ENCODE peak calls at places on chromosomes 11 and 22, in five cellular contexts. N is A549, D is GM12878, R is HepG2, U is K562. A is an unnamed sample.

GRCh38 chr22:37258810-37259472 is 14.9 kb upstream of the RAC2 start:
- DNase-seq in N (no peak), D (no peak), R (no peak), U (peak), A (no peak)

GRCh38 chr11:10823152-10823579 is 14.4 kb upstream of the EIF4G2 start:
- DNase-seq in N (no peak), D (peak), R (no peak), U (peak), A (no peak)

GRCh38 chr11:83918471-83918870 is 632.3 kb upstream of the CCDC90B start:
- DNase-seq in N (no peak), D (no peak), R (no peak), U (no peak), A (no peak)

GRCh38 chr11:105132716-105133511 is 6.7 kb downstream of the CARD18 start:
- DNase-seq in N (peak), D (no peak), R (peak), U (no peak), A (no peak)

GRCh38 chr22:42613869-42614268 is 814 bp downstream of the POLDIP3 start:
- DNase-seq in N (no peak), D (no peak), R (no peak), U (peak), A (peak)

GRCh38 chr22:46063861-46064235 is 86.5 kb upstream of the PPARA start:
- DNase-seq in N (no peak), D (no peak), R (no peak), U (no peak), A (no peak)

GRCh38 chr22:38953577-38954413 is 3.6 kb upstream of the APOBEC3A start:
- DNase-seq in N (peak), D (peak), R (no peak), U (no peak), A (peak)

GRCh38 chr11:119509277-119509841 is 86.4 kb upstream of the THY1 start:
- DNase-seq in N (no peak), D (no peak), R (no peak), U (no peak), A (peak)

GRCh38 chr11:10913996-10914514 is 56.2 kb upstream of the ZBED5 start:
- DNase-seq in N (no peak), D (no peak), R (no peak), U (no peak), A (no peak)

GRCh38 chr11:71305451-71306125 is 53.2 kb upstream of the SHANK2 start:
- DNase-seq in N (no peak), D (no peak), R (no peak), U (no peak), A (no peak)

GRCh38 chr11:32374261-32374711 is 61.1 kb downstream of the WT1 start:
- DNase-seq in N (peak), D (peak), R (peak), U (peak), A (peak)

GRCh38 chr11:86069408-86070086 is 663 bp upstream of the PICALM start:
- DNase-seq in N (peak), D (peak), R (peak), U (peak), A (peak)

GRCh38 chr22:17130199-17130598 is 9.0 kb upstream of the TMEM121B start:
- DNase-seq in N (peak), D (no peak), R (no peak), U (no peak), A (no peak)

GRCh38 chr11:95144313-95145235 is 54.9 kb downstream of the ENDOD1 start:
- DNase-seq in N (no peak), D (no peak), R (no peak), U (peak), A (no peak)

GRCh38 chr22:40534379-40535188 is 101.9 kb downstream of the MRTFA start:
- DNase-seq in N (no peak), D (peak), R (no peak), U (peak), A (peak)

GRCh38 chr11:71080239-71081097 is 171.9 kb downstream of the SHANK2 start:
- DNase-seq in N (peak), D (peak), R (peak), U (peak), A (peak)

GRCh38 chr22:40572976-40573375 is 63.5 kb downstream of the MRTFA start:
- DNase-seq in N (no peak), D (no peak), R (no peak), U (no peak), A (peak)

GRCh38 chr11:86639172-86639571 is 33.2 kb downstream of the ME3 start:
- DNase-seq in N (peak), D (no peak), R (no peak), U (no peak), A (no peak)

GRCh38 chr11:7927635-7928034 is 3.4 kb downstream of the OR10A6 start:
- DNase-seq in N (no peak), D (no peak), R (no peak), U (no peak), A (peak)

GRCh38 chr22:38956551-38956950 is 858 bp upstream of the APOBEC3A start:
- DNase-seq in N (no peak), D (no peak), R (no peak), U (no peak), A (no peak)

GRCh38 chr11:122668562-122669090 is 13.1 kb downstream of the UBASH3B start:
- DNase-seq in N (peak), D (no peak), R (no peak), U (no peak), A (peak)

GRCh38 chr22:24592846-24593809 is at the start of gene LRRC75B:
- DNase-seq in N (peak), D (no peak), R (peak), U (peak), A (peak)

GRCh38 chr11:125148011-125148410 is 16.5 kb upstream of the PKNOX2 start:
- DNase-seq in N (no peak), D (no peak), R (no peak), U (no peak), A (no peak)

GRCh38 chr11:12930850-12931249 is 78.3 kb upstream of the RASSF10 start:
- DNase-seq in N (no peak), D (no peak), R (peak), U (no peak), A (no peak)

GRCh38 chr22:49300951-49301397 is 526.7 kb downstream of the BRD1 start:
- DNase-seq in N (no peak), D (no peak), R (no peak), U (no peak), A (no peak)

GRCh38 chr11:74935285-74935684 is 13.6 kb downstream of the XRRA1 start:
- DNase-seq in N (no peak), D (no peak), R (no peak), U (no peak), A (no peak)

GRCh38 chr11:9756878-9757277 is 93.0 kb downstream of the SWAP70 start:
- DNase-seq in N (no peak), D (no peak), R (no peak), U (no peak), A (no peak)

GRCh38 chr11:9757809-9758675 is 94.2 kb downstream of the SWAP70 start:
- DNase-seq in N (peak), D (no peak), R (peak), U (peak), A (peak)

GRCh38 chr11:9760180-9760550 is 96.3 kb downstream of the SWAP70 start:
- DNase-seq in N (no peak), D (no peak), R (no peak), U (no peak), A (peak)

GRCh38 chr11:9759519-9760179 is 95.8 kb downstream of the SWAP70 start:
- DNase-seq in N (peak), D (peak), R (peak), U (peak), A (peak)

GRCh38 chr11:9758676-9759518 is 95.0 kb downstream of the SWAP70 start:
- DNase-seq in N (peak), D (no peak), R (peak), U (peak), A (peak)
- TF ChIP-seq POLR2A in N (peak), D (peak), R (peak), U (no peak), A (peak)

DNA sequence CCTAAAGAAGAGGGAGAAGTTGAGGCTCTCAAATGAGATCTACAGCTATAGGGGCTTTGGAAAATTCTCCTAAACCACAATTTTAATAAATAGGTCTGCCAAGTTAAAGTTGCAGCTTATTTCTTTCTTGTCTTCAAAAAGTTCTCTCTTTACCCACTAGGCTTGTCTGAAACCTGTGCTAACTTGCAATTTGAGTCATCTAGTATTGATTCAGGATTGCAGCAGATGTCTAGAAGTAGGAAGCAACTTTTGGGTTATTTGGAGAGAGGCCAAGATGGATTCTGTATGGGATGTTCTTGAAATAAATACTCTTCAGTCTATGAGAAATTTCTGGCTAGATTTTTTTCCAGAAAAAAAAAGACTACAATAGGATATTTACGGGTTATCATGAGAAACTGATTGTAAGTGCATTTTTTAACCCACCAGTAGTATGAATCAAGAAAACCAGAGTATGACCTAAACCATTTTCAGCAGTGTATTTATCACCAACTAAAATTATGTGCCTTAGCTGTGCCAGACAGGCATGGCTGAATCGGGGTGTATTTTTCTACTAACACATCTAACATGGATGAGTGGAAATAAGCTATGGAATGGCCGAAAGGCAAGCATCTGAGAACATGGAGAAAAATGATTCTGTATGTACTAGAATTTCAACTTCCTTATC is 4.9 kb upstream of the RAB38 start:
- DNase-seq in N (no peak), D (no peak), R (no peak), U (no peak), A (no peak)
- TF ChIP-seq MYC in N (no peak), D (no peak), R (no peak), U (no peak), A (no peak)

GRCh38 chr11:472272-472671 is 22.2 kb downstream of the PTDSS2 start:
- DNase-seq in N (no peak), D (no peak), R (no peak), U (no peak), A (no peak)

GRCh38 chr11:471468-472145 is 21.5 kb downstream of the PTDSS2 start:
- DNase-seq in N (no peak), D (no peak), R (no peak), U (no peak), A (no peak)

GRCh38 chr11:468493-468892 is 18.4 kb downstream of the PTDSS2 start:
- DNase-seq in N (no peak), D (no peak), R (no peak), U (no peak), A (no peak)

GRCh38 chr11:468036-468435 is 18.0 kb downstream of the PTDSS2 start:
- DNase-seq in N (no peak), D (no peak), R (no peak), U (no peak), A (no peak)

DNA sequence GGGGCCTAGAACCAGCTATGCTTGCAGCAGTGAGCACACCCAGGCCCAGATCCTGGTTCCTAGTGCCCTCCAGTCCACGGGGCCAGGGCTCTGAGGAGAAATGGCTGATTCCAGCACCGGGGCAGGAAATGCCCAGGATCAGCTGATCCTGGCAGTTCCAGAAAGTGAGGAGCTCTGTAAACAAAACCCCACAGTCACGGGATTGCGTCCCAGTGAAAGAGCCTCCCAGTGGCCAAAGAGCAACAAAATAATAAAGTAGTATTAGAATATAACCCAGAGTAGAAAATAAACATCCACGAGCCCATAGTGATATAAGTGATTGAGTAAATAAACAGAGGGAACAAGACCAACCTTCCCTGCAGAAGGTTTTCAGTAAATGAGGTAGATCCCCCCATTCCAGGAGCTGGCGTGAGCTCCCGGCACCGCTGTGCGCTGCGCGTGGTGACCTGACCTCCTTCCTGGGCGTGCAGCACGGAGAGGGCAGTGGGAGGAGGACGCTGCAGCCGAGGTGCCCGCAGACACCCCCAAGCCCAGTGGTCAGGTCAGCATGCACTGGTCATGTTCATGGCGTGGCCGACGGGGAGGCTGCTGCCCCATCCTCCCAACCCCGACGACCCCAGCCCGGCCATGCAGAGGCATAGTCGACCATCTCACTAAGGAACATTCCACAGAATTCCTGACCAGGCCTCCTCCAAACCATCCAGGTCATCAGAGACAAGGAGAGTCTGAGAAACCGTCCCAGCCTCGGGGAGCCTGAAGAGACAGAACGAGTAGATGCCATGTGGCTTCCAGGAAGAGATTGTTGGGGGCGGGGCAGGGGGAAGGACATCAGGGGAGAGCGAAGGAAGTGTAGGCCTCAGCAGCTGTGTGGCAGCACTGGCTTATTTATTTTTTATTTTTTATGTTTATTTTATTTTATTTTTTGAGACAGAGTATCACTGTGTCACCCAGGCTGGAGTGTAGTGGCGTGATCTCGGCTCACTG is 19.9 kb downstream of the PTDSS2 start:
- DNase-seq in N (peak), D (no peak), R (peak), U (no peak), A (no peak)
- TF ChIP-seq CTCF in N (no peak), D (no peak), R (peak), U (no peak), A (no peak)

GRCh38 chr11:64238076-64238475 is 2.8 kb upstream of the FKBP2 start:
- DNase-seq in N (no peak), D (no peak), R (no peak), U (no peak), A (no peak)
- TF ChIP-seq POLR2A in N (no peak), D (peak), R (no peak), U (no peak), A (no peak)

GRCh38 chr11:115493905-115494304 is 10.3 kb downstream of the CADM1 start:
- DNase-seq in N (no peak), D (no peak), R (peak), U (no peak), A (no peak)
- TF ChIP-seq MYC in N (no peak), D (no peak), R (no peak), U (no peak), A (no peak)